ENCODE peak calls at places on chromosomes 11 and 22, in four cellular contexts. N, W, Z and D are unnamed samples.

GRCh38 chr11:108866781-108867180 is 201.9 kb downstream of the DDX10 start:
- DNase-seq in N (no peak), W (no peak), Z (no peak), D (no peak)

GRCh38 chr22:28111501-28111900 is 192.4 kb upstream of the PITPNB start:
- DNase-seq in N (no peak), W (no peak), Z (no peak), D (no peak)

GRCh38 chr22:39634530-39635399 is 64.2 kb downstream of the CACNA1I start:
- DNase-seq in N (no peak), W (peak), Z (no peak), D (no peak)

GRCh38 chr11:17171342-17171741 is 36.4 kb downstream of the PIK3C2A start:
- DNase-seq in N (no peak), W (no peak), Z (peak), D (no peak)

GRCh38 chr11:8102296-8102915 is 21.4 kb downstream of the TUB start:
- DNase-seq in N (no peak), W (no peak), Z (no peak), D (peak)

GRCh38 chr11:72433455-72434061 is 773 bp downstream of the CLPB start:
- DNase-seq in N (peak), W (no peak), Z (no peak), D (no peak)

GRCh38 chr22:23835773-23836144 is 3.0 kb downstream of the DERL3 start:
- DNase-seq in N (peak), W (no peak), Z (no peak), D (peak)

GRCh38 chr22:46997311-46997970 is 235.0 kb downstream of the TBC1D22A start:
- DNase-seq in N (no peak), W (no peak), Z (no peak), D (no peak)

GRCh38 chr11:107576497-107577086 is 11.1 kb upstream of the ALKBH8 start:
- DNase-seq in N (no peak), W (peak), Z (peak), D (no peak)

DNA sequence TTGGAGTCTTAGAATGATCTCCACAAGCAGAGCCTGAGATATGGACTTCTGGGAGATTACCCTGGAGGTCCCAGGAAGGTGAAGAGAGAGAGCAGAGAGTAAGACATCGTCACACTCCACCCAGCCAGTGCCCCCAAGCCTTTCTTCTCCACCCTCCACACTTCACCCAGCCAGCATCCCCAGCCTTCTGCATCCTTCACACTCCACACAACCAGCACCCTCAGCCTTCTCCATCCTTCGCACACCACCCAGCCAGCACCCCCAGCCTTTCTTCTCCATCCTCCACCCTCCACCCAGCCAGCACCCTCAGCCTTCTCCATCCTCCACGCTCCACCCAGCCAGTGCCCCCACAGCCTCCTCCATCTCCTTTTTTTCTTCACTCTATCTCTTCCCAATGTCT is 603.9 kb upstream of the B3GAT1 start:
- DNase-seq in N (no peak), W (no peak), Z (no peak), D (no peak)
- H3K4me3 ChIP-seq in N (no peak), W (no peak), Z (no peak), D (no peak)

DNA sequence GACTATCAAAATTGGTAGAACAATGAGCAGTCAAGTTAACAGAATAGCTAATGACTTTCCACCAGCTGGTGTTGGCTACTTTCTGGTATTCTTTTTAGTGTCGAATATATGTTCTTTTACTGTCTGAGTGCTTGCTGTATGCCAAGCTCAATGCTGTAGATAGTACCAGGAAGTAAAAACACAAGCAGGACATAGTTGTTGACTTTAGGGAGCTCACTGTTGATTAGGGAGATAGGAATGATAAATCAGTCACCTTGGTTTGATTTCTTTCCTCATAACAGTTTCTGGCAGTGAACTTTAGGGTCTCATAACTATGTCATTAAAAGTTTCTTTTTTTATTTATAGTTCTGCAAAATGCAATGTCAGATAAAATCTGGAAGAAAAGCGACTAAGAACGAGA is 9.0 kb downstream of the HMGXB4 start:
- DNase-seq in N (no peak), W (no peak), Z (no peak), D (no peak)
- TF ChIP-seq POLR2AphosphoS5 in N (no peak), W (no peak), Z (no peak), D (no peak)

GRCh38 chr11:3165916-3166267 is 782 bp upstream of the OSBPL5 start:
- DNase-seq in N (no peak), W (no peak), Z (no peak), D (peak)
- H3K4me3 ChIP-seq in N (peak), W (no peak), Z (peak), D (no peak)

GRCh38 chr11:46239801-46240061 is 37.7 kb upstream of the CREB3L1 start:
- DNase-seq in N (no peak), W (no peak), Z (no peak), D (no peak)

GRCh38 chr11:46240371-46240770 is 37.1 kb upstream of the CREB3L1 start:
- DNase-seq in N (no peak), W (no peak), Z (no peak), D (no peak)

GRCh38 chr11:46240861-46241260 is 36.6 kb upstream of the CREB3L1 start:
- DNase-seq in N (no peak), W (no peak), Z (no peak), D (no peak)

GRCh38 chr11:46238078-46238966 is 39.1 kb upstream of the CREB3L1 start:
- DNase-seq in N (peak), W (peak), Z (peak), D (peak)

GRCh38 chr11:46238967-46239800 is 38.3 kb upstream of the CREB3L1 start:
- DNase-seq in N (peak), W (peak), Z (peak), D (peak)
- TF ChIP-seq POLR2AphosphoS5 in N (no peak), W (no peak), Z (peak), D (peak)

GRCh38 chr11:83319346-83319745 is 33.2 kb upstream of the CCDC90B start:
- DNase-seq in N (no peak), W (no peak), Z (no peak), D (no peak)
- H3K4me3 ChIP-seq in N (no peak), W (no peak), Z (no peak), D (no peak)

GRCh38 chr22:37552560-37553163 is 7.6 kb upstream of the CDC42EP1 start:
- DNase-seq in N (no peak), W (peak), Z (peak), D (no peak)
- TF ChIP-seq POLR2AphosphoS5 in N (no peak), W (peak), Z (no peak), D (peak)